ENCODE peak calls at places on chromosomes 1 and 21, in five cellular contexts. S is tibial nerve, J is AG09309, P is RWPE2, Q is upper lobe of right lung. F is an unnamed sample.

GRCh38 chr1:212593696-212594335 is 14.7 kb upstream of the ATF3 start:
- DNase-seq in P (no peak), Q (no peak), J (no peak), S (no peak), F (no peak)

GRCh38 chr1:24566266-24566867 is 10.5 kb downstream of the NCMAP start:
- DNase-seq in P (no peak), Q (no peak), J (no peak), S (no peak), F (no peak)

GRCh38 chr1:154611150-154611865 is 3.3 kb upstream of the ADAR start:
- DNase-seq in S (no peak), P (no peak), J (no peak), Q (no peak), F (no peak)

GRCh38 chr1:38569932-38570356 is 289.6 kb downstream of the RRAGC start:
- DNase-seq in J (no peak), Q (no peak), P (no peak), S (no peak), F (no peak)

GRCh38 chr1:84168783-84169182 is 24.7 kb downstream of the PRKACB start:
- DNase-seq in Q (no peak), S (no peak), P (no peak), J (no peak), F (no peak)

GRCh38 chr1:111879086-111879485 is 110.4 kb downstream of the KCND3 start:
- DNase-seq in J (no peak), Q (no peak), S (no peak), P (no peak), F (no peak)

GRCh38 chr1:156151093-156151688 is 2.2 kb upstream of the SEMA4A start:
- DNase-seq in S (no peak), Q (no peak), J (no peak), P (no peak), F (no peak)

GRCh38 chr1:212980123-212980800 is 29.9 kb downstream of the VASH2 start:
- DNase-seq in Q (no peak), P (no peak), S (no peak), J (no peak), F (no peak)

GRCh38 chr1:10189659-10190058 is 20.7 kb upstream of the KIF1B start:
- DNase-seq in Q (no peak), J (no peak), P (no peak), S (no peak), F (no peak)

GRCh38 chr1:109719337-109719837 is 7.3 kb downstream of the GSTM5 start:
- DNase-seq in J (no peak), S (no peak), P (no peak), Q (no peak), F (no peak)

GRCh38 chr1:161989108-161989507 is 34.6 kb downstream of the OLFML2B start:
- DNase-seq in P (no peak), J (no peak), S (no peak), Q (no peak), F (no peak)

GRCh38 chr1:115112496-115113375 is 23.4 kb upstream of the TSPAN2 start:
- DNase-seq in J (no peak), Q (peak), P (no peak), S (no peak), F (no peak)

GRCh38 chr1:1204998-1205768 is 1.2 kb downstream of the TNFRSF18 start:
- DNase-seq in J (no peak), S (no peak), Q (no peak), P (no peak), F (no peak)

GRCh38 chr1:239955431-239955830 is 136.3 kb upstream of the FMN2 start:
- DNase-seq in Q (no peak), S (no peak), J (no peak), P (no peak), F (no peak)

GRCh38 chr1:46638921-46639320 is 22.3 kb upstream of the MOB3C start:
- DNase-seq in J (no peak), Q (no peak), S (no peak), P (no peak), F (no peak)

GRCh38 chr21:31395268-31395667 is 51.2 kb upstream of the TIAM1 start:
- DNase-seq in J (no peak), Q (no peak), P (no peak), S (no peak), F (no peak)

GRCh38 chr1:68174173-68175113 is 57.9 kb downstream of the WLS start:
- DNase-seq in Q (peak), J (peak), S (peak), P (peak), F (no peak)

GRCh38 chr1:198558402-198558801 is 17.9 kb upstream of the ATP6V1G3 start:
- DNase-seq in P (no peak), Q (no peak), S (no peak), J (no peak), F (no peak)

GRCh38 chr1:241717975-241718374 is 65.9 kb downstream of the WDR64 start:
- DNase-seq in Q (no peak), S (no peak), J (no peak), P (no peak), F (no peak)

GRCh38 chr1:247548092-247548491 is 842 bp upstream of the GCSAML start:
- DNase-seq in J (no peak), Q (no peak), P (no peak), S (no peak), F (no peak)

GRCh38 chr1:51926171-51926812 is 47.8 kb upstream of the NRDC start:
- DNase-seq in S (no peak), Q (no peak), P (no peak), J (no peak), F (no peak)
- TF ChIP-seq CTCF in S (no peak), Q (no peak), P (peak), J (peak), F (no peak)

DNA sequence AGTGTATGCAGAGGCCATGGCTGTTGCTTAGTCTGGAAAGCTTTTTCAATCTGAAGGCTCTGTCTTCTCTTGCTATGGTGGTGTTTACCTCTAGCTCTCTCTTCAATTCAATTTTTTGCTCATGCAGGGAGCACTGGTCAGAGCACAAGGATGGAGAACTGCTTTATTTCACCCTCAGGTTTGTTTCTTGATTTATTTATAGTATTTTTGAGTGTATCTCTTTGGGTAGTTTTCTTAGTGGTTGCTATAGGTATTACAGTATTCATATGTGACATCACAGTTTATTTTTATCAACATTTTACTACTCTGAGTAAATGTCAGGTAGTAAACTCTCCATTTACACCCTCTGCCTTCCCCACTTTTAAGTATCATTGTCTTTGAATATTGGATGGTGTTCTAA is 147.9 kb downstream of the RASAL2 start:
- DNase-seq in Q (no peak), P (no peak), J (no peak), S (no peak), F (no peak)
- TF ChIP-seq CTCF in Q (peak), P (peak), J (no peak), S (no peak), F (no peak)

DNA sequence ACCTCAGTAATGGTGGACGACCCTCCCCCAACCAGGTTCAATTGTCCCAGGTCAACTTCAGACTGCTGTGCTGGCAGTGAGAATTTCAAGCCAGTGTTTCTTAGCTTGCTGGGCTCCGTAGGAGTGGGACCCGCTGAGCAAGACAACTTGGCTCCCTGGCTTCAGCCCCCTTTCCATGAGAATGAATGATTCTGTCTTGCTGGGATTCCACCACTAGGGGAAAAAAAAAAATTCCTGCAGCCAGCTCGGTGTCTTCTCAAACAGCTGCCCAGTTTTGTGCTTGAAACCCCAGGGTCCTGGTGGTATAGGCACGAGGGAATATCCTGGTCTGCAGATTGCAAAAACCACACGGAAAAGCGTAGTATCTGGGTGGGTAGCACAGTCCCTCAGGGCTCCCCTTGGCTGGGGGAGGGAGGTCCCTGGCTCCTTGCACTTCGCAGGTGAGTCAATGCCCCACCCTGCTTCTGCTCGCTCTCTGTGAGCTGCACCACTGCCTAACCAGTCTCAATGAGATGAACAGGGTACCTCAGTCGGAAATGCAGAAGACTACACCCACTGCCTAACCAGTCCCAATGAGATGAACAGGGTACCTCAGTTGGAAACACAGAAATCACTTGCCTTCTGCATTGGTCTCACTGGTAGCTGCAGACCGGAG is 41.5 kb downstream of the GBP6 start:
- DNase-seq in J (no peak), S (no peak), P (no peak), Q (no peak), F (no peak)
- TF ChIP-seq CTCF in J (no peak), S (no peak), P (no peak), Q (no peak), F (no peak)

DNA sequence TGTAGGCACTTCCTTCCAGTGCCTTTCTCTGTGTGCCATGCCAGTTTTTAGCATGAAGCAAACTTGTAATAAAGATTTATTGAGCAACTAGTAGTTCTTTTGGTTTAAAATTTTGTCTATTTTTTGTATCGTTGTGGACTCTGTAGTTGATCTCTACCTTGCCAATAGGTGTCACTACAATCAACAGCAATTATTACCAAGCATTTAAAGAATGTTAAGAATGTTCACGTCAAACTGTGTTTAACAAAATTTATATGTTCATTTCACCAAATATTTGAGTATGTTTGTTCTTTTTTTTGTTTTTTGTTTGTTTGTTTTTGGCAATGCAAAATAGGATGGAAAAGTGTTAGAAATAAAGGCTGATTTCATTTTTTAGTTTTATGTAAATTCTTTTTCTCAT is 208.1 kb downstream of the PATJ start:
- DNase-seq in P (no peak), J (no peak), S (no peak), Q (no peak), F (no peak)
- TF ChIP-seq CTCF in P (peak), J (no peak), S (no peak), Q (peak), F (no peak)

GRCh38 chr1:34306568-34306967 is 129.9 kb downstream of the C1orf94 start:
- DNase-seq in Q (no peak), J (no peak), P (no peak), S (no peak), F (no peak)
- TF ChIP-seq CTCF in Q (no peak), J (no peak), P (no peak), S (no peak), F (no peak)

DNA sequence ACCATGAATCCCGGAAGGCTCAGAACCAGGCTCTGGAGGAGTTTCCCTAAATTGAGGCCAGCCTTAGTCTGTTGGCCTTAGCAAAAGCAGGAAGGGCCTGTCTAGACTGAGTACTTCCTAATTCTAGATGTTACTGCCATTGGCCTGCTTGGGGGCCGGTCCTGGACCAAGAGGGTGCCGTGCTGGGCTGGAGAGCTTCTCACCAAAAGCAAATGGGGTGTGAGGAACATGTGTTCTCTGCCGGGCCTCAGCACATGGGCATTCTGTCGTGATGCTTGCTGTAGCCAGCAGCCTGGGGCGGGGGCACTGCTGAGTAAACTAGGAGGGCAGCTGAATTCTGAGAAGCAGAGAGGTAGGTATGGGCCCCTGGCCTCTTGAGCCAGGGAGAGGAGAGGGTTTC is 35.7 kb upstream of the MAN1C1 start:
- DNase-seq in P (no peak), S (no peak), Q (no peak), J (no peak), F (no peak)
- TF ChIP-seq CTCF in P (no peak), S (no peak), Q (no peak), J (no peak), F (no peak)

GRCh38 chr1:153494976-153495535 is 34.6 kb upstream of the S100A7 start:
- DNase-seq in Q (peak), P (no peak), S (peak), J (no peak), F (peak)

GRCh38 chr1:153485880-153486279 is 25.4 kb upstream of the S100A7 start:
- DNase-seq in Q (no peak), S (no peak), J (no peak), P (no peak), F (no peak)

GRCh38 chr1:153493343-153493960 is 33.0 kb upstream of the S100A7 start:
- DNase-seq in Q (no peak), P (no peak), J (no peak), S (no peak), F (no peak)

GRCh38 chr1:153488731-153489130 is 28.3 kb upstream of the S100A7 start:
- DNase-seq in S (no peak), P (no peak), J (no peak), Q (no peak), F (no peak)

DNA sequence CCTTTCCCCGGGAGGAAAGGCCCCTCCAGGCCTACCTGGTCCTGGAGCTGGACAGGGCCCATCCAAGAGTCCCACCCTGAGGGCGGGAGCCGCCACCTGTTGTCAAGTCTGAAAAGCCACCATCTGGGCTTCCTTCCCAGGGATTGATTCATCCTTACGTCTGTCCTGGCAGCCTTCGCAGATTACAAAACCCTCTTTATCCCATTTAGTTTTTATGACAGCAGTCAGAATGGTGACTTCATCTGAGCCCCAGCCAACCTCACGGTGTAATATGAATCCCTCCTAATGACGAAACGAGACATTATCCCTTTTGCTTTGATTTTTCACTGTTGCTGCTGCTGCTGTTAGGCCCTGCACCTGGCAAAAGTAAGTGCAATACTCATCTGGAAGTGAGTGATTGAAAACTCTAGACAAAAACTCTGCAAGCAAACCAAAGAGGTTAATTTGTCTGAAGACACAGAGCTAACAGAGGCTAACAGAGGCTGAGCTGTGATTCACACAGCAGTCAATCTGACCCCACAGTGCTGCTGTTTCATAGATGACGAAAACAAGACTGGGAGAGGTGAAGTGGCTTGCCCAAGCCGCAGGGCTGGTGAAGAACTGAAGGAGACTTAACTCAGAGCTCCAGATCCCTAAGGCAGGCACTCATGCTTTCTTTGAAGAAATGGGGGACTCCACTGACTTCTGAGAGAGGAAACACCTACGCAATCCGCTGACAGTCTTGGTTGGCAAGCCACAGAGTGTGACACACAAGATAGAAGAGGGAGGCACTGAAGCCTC is 30.0 kb upstream of the S100A7 start:
- DNase-seq in S (peak), J (peak), Q (no peak), P (peak), F (peak)
- TF ChIP-seq CTCF in S (no peak), J (no peak), Q (no peak), P (peak), F (no peak)

GRCh38 chr1:41751804-41752513 is 166.8 kb downstream of the HIVEP3 start:
- DNase-seq in S (no peak), Q (peak), P (no peak), J (no peak), F (no peak)

GRCh38 chr1:41749992-41750745 is 168.6 kb downstream of the HIVEP3 start:
- DNase-seq in Q (no peak), S (no peak), P (no peak), J (no peak), F (no peak)

GRCh38 chr1:41758490-41758889 is 160.2 kb downstream of the HIVEP3 start:
- DNase-seq in S (no peak), J (no peak), Q (no peak), P (no peak), F (no peak)

GRCh38 chr1:41752514-41753170 is 166.1 kb downstream of the HIVEP3 start:
- DNase-seq in J (no peak), S (no peak), Q (no peak), P (no peak), F (no peak)

GRCh38 chr1:41754540-41754939 is 164.2 kb downstream of the HIVEP3 start:
- DNase-seq in P (no peak), Q (no peak), S (no peak), J (no peak), F (no peak)
- TF ChIP-seq CTCF in P (peak), Q (no peak), S (no peak), J (no peak), F (no peak)

DNA sequence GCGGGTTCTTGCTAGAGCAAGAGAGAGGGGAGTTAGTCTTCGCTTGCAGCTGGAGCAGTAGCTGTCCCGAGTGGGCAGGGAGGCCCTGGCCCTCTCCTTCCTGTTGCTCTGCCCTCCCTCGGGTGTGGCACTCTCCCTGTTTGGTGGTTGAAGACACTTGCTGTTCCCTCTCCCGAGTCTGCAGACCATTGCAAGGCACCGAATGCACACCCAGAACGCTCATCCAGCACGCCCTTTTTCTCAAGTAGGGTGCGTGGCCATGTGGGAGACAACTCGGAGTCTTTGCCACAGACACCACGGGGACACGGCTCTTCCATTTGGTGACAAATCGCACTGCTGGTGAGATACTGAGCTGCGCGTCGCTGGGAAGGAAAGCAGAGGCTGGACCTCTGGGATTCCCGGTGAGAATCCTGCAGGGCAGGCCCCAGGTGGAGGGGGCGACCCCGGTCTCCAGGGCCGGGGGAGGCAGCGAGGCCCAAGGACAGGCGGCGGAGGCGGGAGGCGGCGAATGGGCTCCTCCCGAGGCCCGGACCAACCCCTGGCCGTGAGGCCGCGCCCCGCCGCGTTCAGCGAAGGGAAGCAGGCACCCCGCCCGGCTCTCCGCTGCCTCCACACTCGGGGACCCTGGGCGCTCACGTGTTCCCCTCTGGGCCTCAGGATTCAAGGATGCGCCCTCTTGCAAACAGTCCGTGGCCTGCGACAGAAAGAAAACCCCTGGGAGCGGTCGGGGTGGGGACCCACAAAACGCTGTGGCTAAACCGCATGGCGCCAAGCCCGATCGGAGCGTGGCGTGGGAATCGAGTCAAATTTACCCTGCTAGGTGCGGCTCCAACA is 10.4 kb upstream of the TMEM200B start:
- DNase-seq in S (no peak), J (no peak), Q (no peak), P (no peak), F (no peak)
- TF ChIP-seq CTCF in S (no peak), J (no peak), Q (no peak), P (no peak), F (no peak)

DNA sequence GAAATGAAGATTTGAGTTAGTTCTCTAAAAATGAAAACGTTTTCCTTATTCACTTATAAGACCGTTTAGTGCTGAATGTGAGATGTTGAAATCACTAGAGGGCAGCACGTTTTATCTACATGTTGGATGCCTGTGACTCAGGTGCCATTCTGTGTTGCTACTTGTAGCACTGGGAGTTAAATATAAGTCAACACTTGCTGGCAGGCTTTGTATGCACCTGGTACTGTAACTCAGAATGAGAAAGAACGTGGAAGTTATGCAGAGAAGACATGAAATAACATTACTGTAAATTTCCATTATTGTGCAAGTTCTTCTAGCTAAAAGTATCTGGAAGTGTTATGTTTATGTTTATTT is 45.9 kb downstream of the MIGA1 start:
- DNase-seq in P (peak), S (no peak), J (peak), Q (no peak), F (no peak)
- TF ChIP-seq CTCF in P (peak), S (peak), J (peak), Q (peak), F (no peak)